ENCODE peak calls at places on chromosomes 2 and 18, in ten cellular contexts. One of them, this sample, is unnamed.

GRCh38 chr2:196435189-196435588 is 204.3 kb upstream of the CCDC150 start:
- DNase-seq in H9: no peak
- DNase-seq in neural crest cell: no peak
- DNase-seq in IMR-90: peak
- DNase-seq in substantia nigra: no peak
- DNase-seq in stimulated activated CD8-positive, alpha-beta memory T cell treated with anti-CD3 and anti-CD28 coated beads, Interleukin-12 subunit alpha, Interleukin-12 subunit beta, amount 100 ng/mL, for 1 hour: no peak
- DNase-seq in Right ventricle myocardium superior: no peak
- DNase-seq in AML-193: no peak
- DNase-seq in endodermal cell: no peak
- DNase-seq in KG1: no peak
- DNase-seq in this sample: no peak

GRCh38 chr2:29808321-29808720 is 113.1 kb downstream of the ALK start:
- DNase-seq in H9: no peak
- DNase-seq in neural crest cell: no peak
- DNase-seq in IMR-90: no peak
- DNase-seq in substantia nigra: no peak
- DNase-seq in stimulated activated CD8-positive, alpha-beta memory T cell treated with anti-CD3 and anti-CD28 coated beads, Interleukin-12 subunit alpha, Interleukin-12 subunit beta, amount 100 ng/mL, for 1 hour: no peak
- DNase-seq in Right ventricle myocardium superior: no peak
- DNase-seq in AML-193: no peak
- DNase-seq in endodermal cell: no peak
- DNase-seq in KG1: no peak
- DNase-seq in this sample: no peak

GRCh38 chr2:127646487-127647241 is 711 bp downstream of the GPR17 start:
- DNase-seq in H9: no peak
- DNase-seq in neural crest cell: no peak
- DNase-seq in IMR-90: no peak
- DNase-seq in substantia nigra: no peak
- DNase-seq in stimulated activated CD8-positive, alpha-beta memory T cell treated with anti-CD3 and anti-CD28 coated beads, Interleukin-12 subunit alpha, Interleukin-12 subunit beta, amount 100 ng/mL, for 1 hour: no peak
- DNase-seq in Right ventricle myocardium superior: peak
- DNase-seq in AML-193: no peak
- DNase-seq in endodermal cell: no peak
- DNase-seq in KG1: no peak
- DNase-seq in this sample: no peak

GRCh38 chr2:49026706-49027105 is 127.6 kb downstream of the FSHR start:
- DNase-seq in H9: no peak
- DNase-seq in neural crest cell: no peak
- DNase-seq in IMR-90: no peak
- DNase-seq in substantia nigra: no peak
- DNase-seq in stimulated activated CD8-positive, alpha-beta memory T cell treated with anti-CD3 and anti-CD28 coated beads, Interleukin-12 subunit alpha, Interleukin-12 subunit beta, amount 100 ng/mL, for 1 hour: no peak
- DNase-seq in Right ventricle myocardium superior: no peak
- DNase-seq in AML-193: no peak
- DNase-seq in endodermal cell: no peak
- DNase-seq in KG1: no peak
- DNase-seq in this sample: no peak

GRCh38 chr2:106098081-106098480 is 96.0 kb downstream of the UXS1 start:
- DNase-seq in H9: no peak
- DNase-seq in neural crest cell: no peak
- DNase-seq in IMR-90: no peak
- DNase-seq in substantia nigra: no peak
- DNase-seq in stimulated activated CD8-positive, alpha-beta memory T cell treated with anti-CD3 and anti-CD28 coated beads, Interleukin-12 subunit alpha, Interleukin-12 subunit beta, amount 100 ng/mL, for 1 hour: no peak
- DNase-seq in Right ventricle myocardium superior: no peak
- DNase-seq in AML-193: no peak
- DNase-seq in endodermal cell: peak
- DNase-seq in KG1: no peak
- DNase-seq in this sample: no peak

GRCh38 chr2:37499113-37499512 is 154.7 kb downstream of the QPCT start:
- DNase-seq in H9: no peak
- DNase-seq in neural crest cell: no peak
- DNase-seq in IMR-90: no peak
- DNase-seq in substantia nigra: no peak
- DNase-seq in stimulated activated CD8-positive, alpha-beta memory T cell treated with anti-CD3 and anti-CD28 coated beads, Interleukin-12 subunit alpha, Interleukin-12 subunit beta, amount 100 ng/mL, for 1 hour: no peak
- DNase-seq in Right ventricle myocardium superior: no peak
- DNase-seq in AML-193: no peak
- DNase-seq in endodermal cell: no peak
- DNase-seq in KG1: no peak
- DNase-seq in this sample: no peak

GRCh38 chr18:21000667-21001066 is 110.9 kb downstream of the ROCK1 start:
- DNase-seq in H9: no peak
- DNase-seq in neural crest cell: no peak
- DNase-seq in IMR-90: peak
- DNase-seq in substantia nigra: no peak
- DNase-seq in stimulated activated CD8-positive, alpha-beta memory T cell treated with anti-CD3 and anti-CD28 coated beads, Interleukin-12 subunit alpha, Interleukin-12 subunit beta, amount 100 ng/mL, for 1 hour: no peak
- DNase-seq in Right ventricle myocardium superior: no peak
- DNase-seq in AML-193: no peak
- DNase-seq in endodermal cell: no peak
- DNase-seq in KG1: no peak
- DNase-seq in this sample: no peak

GRCh38 chr2:156590313-156590712 is 154.1 kb downstream of the GPD2 start:
- DNase-seq in H9: no peak
- DNase-seq in neural crest cell: no peak
- DNase-seq in IMR-90: no peak
- DNase-seq in substantia nigra: no peak
- DNase-seq in stimulated activated CD8-positive, alpha-beta memory T cell treated with anti-CD3 and anti-CD28 coated beads, Interleukin-12 subunit alpha, Interleukin-12 subunit beta, amount 100 ng/mL, for 1 hour: no peak
- DNase-seq in Right ventricle myocardium superior: no peak
- DNase-seq in AML-193: no peak
- DNase-seq in endodermal cell: no peak
- DNase-seq in KG1: no peak
- DNase-seq in this sample: no peak

GRCh38 chr2:121489944-121490585 is 40.6 kb upstream of the RNU4ATAC start:
- DNase-seq in H9: no peak
- DNase-seq in neural crest cell: no peak
- DNase-seq in IMR-90: no peak
- DNase-seq in substantia nigra: no peak
- DNase-seq in stimulated activated CD8-positive, alpha-beta memory T cell treated with anti-CD3 and anti-CD28 coated beads, Interleukin-12 subunit alpha, Interleukin-12 subunit beta, amount 100 ng/mL, for 1 hour: no peak
- DNase-seq in Right ventricle myocardium superior: no peak
- DNase-seq in AML-193: peak
- DNase-seq in endodermal cell: peak
- DNase-seq in KG1: no peak
- DNase-seq in this sample: no peak

GRCh38 chr2:64799592-64800252 is 146.0 kb upstream of the SERTAD2 start:
- DNase-seq in H9: no peak
- DNase-seq in neural crest cell: no peak
- DNase-seq in IMR-90: peak
- DNase-seq in substantia nigra: no peak
- DNase-seq in stimulated activated CD8-positive, alpha-beta memory T cell treated with anti-CD3 and anti-CD28 coated beads, Interleukin-12 subunit alpha, Interleukin-12 subunit beta, amount 100 ng/mL, for 1 hour: no peak
- DNase-seq in Right ventricle myocardium superior: no peak
- DNase-seq in AML-193: no peak
- DNase-seq in endodermal cell: no peak
- DNase-seq in KG1: no peak
- DNase-seq in this sample: no peak

GRCh38 chr2:169933124-169933711 is 106.0 kb downstream of the UBR3 start:
- DNase-seq in H9: no peak
- DNase-seq in neural crest cell: no peak
- DNase-seq in IMR-90: peak
- DNase-seq in substantia nigra: no peak
- DNase-seq in stimulated activated CD8-positive, alpha-beta memory T cell treated with anti-CD3 and anti-CD28 coated beads, Interleukin-12 subunit alpha, Interleukin-12 subunit beta, amount 100 ng/mL, for 1 hour: no peak
- DNase-seq in Right ventricle myocardium superior: no peak
- DNase-seq in AML-193: peak
- DNase-seq in endodermal cell: no peak
- DNase-seq in KG1: no peak
- DNase-seq in this sample: no peak

GRCh38 chr2:219218279-219219112 is at the start of gene ABCB6:
- DNase-seq in H9: peak
- DNase-seq in neural crest cell: peak
- DNase-seq in IMR-90: peak
- DNase-seq in substantia nigra: peak
- DNase-seq in stimulated activated CD8-positive, alpha-beta memory T cell treated with anti-CD3 and anti-CD28 coated beads, Interleukin-12 subunit alpha, Interleukin-12 subunit beta, amount 100 ng/mL, for 1 hour: peak
- DNase-seq in Right ventricle myocardium superior: peak
- DNase-seq in AML-193: no peak
- DNase-seq in endodermal cell: peak
- DNase-seq in KG1: no peak
- DNase-seq in this sample: no peak

GRCh38 chr2:216372761-216373291 is 543 bp upstream of the MARCHF4 start:
- DNase-seq in H9: no peak
- DNase-seq in neural crest cell: no peak
- DNase-seq in IMR-90: peak
- DNase-seq in substantia nigra: no peak
- DNase-seq in stimulated activated CD8-positive, alpha-beta memory T cell treated with anti-CD3 and anti-CD28 coated beads, Interleukin-12 subunit alpha, Interleukin-12 subunit beta, amount 100 ng/mL, for 1 hour: no peak
- DNase-seq in Right ventricle myocardium superior: no peak
- DNase-seq in AML-193: no peak
- DNase-seq in endodermal cell: no peak
- DNase-seq in KG1: no peak
- DNase-seq in this sample: no peak

GRCh38 chr2:96099861-96100798 is 16.2 kb downstream of the ADRA2B start:
- DNase-seq in H9: peak
- DNase-seq in neural crest cell: no peak
- DNase-seq in IMR-90: no peak
- DNase-seq in substantia nigra: no peak
- DNase-seq in stimulated activated CD8-positive, alpha-beta memory T cell treated with anti-CD3 and anti-CD28 coated beads, Interleukin-12 subunit alpha, Interleukin-12 subunit beta, amount 100 ng/mL, for 1 hour: no peak
- DNase-seq in Right ventricle myocardium superior: no peak
- DNase-seq in AML-193: no peak
- DNase-seq in endodermal cell: peak
- DNase-seq in KG1: no peak
- DNase-seq in this sample: no peak

GRCh38 chr2:109236147-109236546 is 107.1 kb downstream of the SH3RF3 start:
- DNase-seq in H9: no peak
- DNase-seq in neural crest cell: no peak
- DNase-seq in IMR-90: no peak
- DNase-seq in substantia nigra: no peak
- DNase-seq in stimulated activated CD8-positive, alpha-beta memory T cell treated with anti-CD3 and anti-CD28 coated beads, Interleukin-12 subunit alpha, Interleukin-12 subunit beta, amount 100 ng/mL, for 1 hour: no peak
- DNase-seq in Right ventricle myocardium superior: no peak
- DNase-seq in AML-193: no peak
- DNase-seq in endodermal cell: no peak
- DNase-seq in KG1: no peak
- DNase-seq in this sample: no peak

GRCh38 chr18:63298393-63299015 is 21.1 kb downstream of the BCL2 start:
- DNase-seq in H9: no peak
- DNase-seq in neural crest cell: no peak
- DNase-seq in IMR-90: no peak
- DNase-seq in substantia nigra: no peak
- DNase-seq in stimulated activated CD8-positive, alpha-beta memory T cell treated with anti-CD3 and anti-CD28 coated beads, Interleukin-12 subunit alpha, Interleukin-12 subunit beta, amount 100 ng/mL, for 1 hour: no peak
- DNase-seq in Right ventricle myocardium superior: no peak
- DNase-seq in AML-193: no peak
- DNase-seq in endodermal cell: no peak
- DNase-seq in KG1: no peak
- DNase-seq in this sample: no peak

GRCh38 chr2:16773080-16773713 is 107.6 kb upstream of the CYRIA start:
- DNase-seq in H9: peak
- DNase-seq in neural crest cell: peak
- DNase-seq in IMR-90: peak
- DNase-seq in substantia nigra: peak
- DNase-seq in stimulated activated CD8-positive, alpha-beta memory T cell treated with anti-CD3 and anti-CD28 coated beads, Interleukin-12 subunit alpha, Interleukin-12 subunit beta, amount 100 ng/mL, for 1 hour: no peak
- DNase-seq in Right ventricle myocardium superior: no peak
- DNase-seq in AML-193: peak
- DNase-seq in endodermal cell: peak
- DNase-seq in KG1: peak
- DNase-seq in this sample: no peak

GRCh38 chr2:173596226-173596625 is 241.6 kb downstream of the CDCA7 start:
- DNase-seq in H9: no peak
- DNase-seq in neural crest cell: no peak
- DNase-seq in IMR-90: peak
- DNase-seq in substantia nigra: no peak
- DNase-seq in stimulated activated CD8-positive, alpha-beta memory T cell treated with anti-CD3 and anti-CD28 coated beads, Interleukin-12 subunit alpha, Interleukin-12 subunit beta, amount 100 ng/mL, for 1 hour: no peak
- DNase-seq in Right ventricle myocardium superior: no peak
- DNase-seq in AML-193: no peak
- DNase-seq in endodermal cell: no peak
- DNase-seq in KG1: no peak
- DNase-seq in this sample: no peak

GRCh38 chr2:43605851-43606250 is 10.0 kb upstream of the THADA start:
- DNase-seq in H9: no peak
- DNase-seq in neural crest cell: no peak
- DNase-seq in IMR-90: peak
- DNase-seq in substantia nigra: no peak
- DNase-seq in stimulated activated CD8-positive, alpha-beta memory T cell treated with anti-CD3 and anti-CD28 coated beads, Interleukin-12 subunit alpha, Interleukin-12 subunit beta, amount 100 ng/mL, for 1 hour: no peak
- DNase-seq in Right ventricle myocardium superior: no peak
- DNase-seq in AML-193: no peak
- DNase-seq in endodermal cell: no peak
- DNase-seq in KG1: no peak
- DNase-seq in this sample: no peak

GRCh38 chr18:9943311-9943710 is 29.5 kb downstream of the VAPA start:
- DNase-seq in H9: no peak
- DNase-seq in neural crest cell: no peak
- DNase-seq in IMR-90: no peak
- DNase-seq in substantia nigra: no peak
- DNase-seq in stimulated activated CD8-positive, alpha-beta memory T cell treated with anti-CD3 and anti-CD28 coated beads, Interleukin-12 subunit alpha, Interleukin-12 subunit beta, amount 100 ng/mL, for 1 hour: no peak
- DNase-seq in Right ventricle myocardium superior: no peak
- DNase-seq in AML-193: no peak
- DNase-seq in endodermal cell: no peak
- DNase-seq in KG1: no peak
- DNase-seq in this sample: no peak

GRCh38 chr2:208370881-208371633 is 35.5 kb upstream of the PTH2R start:
- DNase-seq in H9: no peak
- DNase-seq in neural crest cell: no peak
- DNase-seq in IMR-90: peak
- DNase-seq in substantia nigra: no peak
- DNase-seq in stimulated activated CD8-positive, alpha-beta memory T cell treated with anti-CD3 and anti-CD28 coated beads, Interleukin-12 subunit alpha, Interleukin-12 subunit beta, amount 100 ng/mL, for 1 hour: no peak
- DNase-seq in Right ventricle myocardium superior: no peak
- DNase-seq in AML-193: no peak
- DNase-seq in endodermal cell: no peak
- DNase-seq in KG1: no peak
- DNase-seq in this sample: no peak

GRCh38 chr2:160351978-160352377 is 141.6 kb downstream of the RBMS1 start:
- DNase-seq in H9: no peak
- DNase-seq in neural crest cell: no peak
- DNase-seq in IMR-90: peak
- DNase-seq in substantia nigra: no peak
- DNase-seq in stimulated activated CD8-positive, alpha-beta memory T cell treated with anti-CD3 and anti-CD28 coated beads, Interleukin-12 subunit alpha, Interleukin-12 subunit beta, amount 100 ng/mL, for 1 hour: no peak
- DNase-seq in Right ventricle myocardium superior: no peak
- DNase-seq in AML-193: peak
- DNase-seq in endodermal cell: no peak
- DNase-seq in KG1: no peak
- DNase-seq in this sample: peak

GRCh38 chr2:17470855-17471641 is 47.2 kb downstream of the RAD51AP2 start:
- DNase-seq in H9: peak
- DNase-seq in neural crest cell: no peak
- DNase-seq in IMR-90: peak
- DNase-seq in substantia nigra: no peak
- DNase-seq in stimulated activated CD8-positive, alpha-beta memory T cell treated with anti-CD3 and anti-CD28 coated beads, Interleukin-12 subunit alpha, Interleukin-12 subunit beta, amount 100 ng/mL, for 1 hour: no peak
- DNase-seq in Right ventricle myocardium superior: no peak
- DNase-seq in AML-193: peak
- DNase-seq in endodermal cell: peak
- DNase-seq in KG1: no peak
- DNase-seq in this sample: no peak

GRCh38 chr2:127857494-127857818 is 499 bp downstream of the POLR2D start:
- DNase-seq in H9: no peak
- DNase-seq in neural crest cell: no peak
- DNase-seq in IMR-90: no peak
- DNase-seq in substantia nigra: no peak
- DNase-seq in stimulated activated CD8-positive, alpha-beta memory T cell treated with anti-CD3 and anti-CD28 coated beads, Interleukin-12 subunit alpha, Interleukin-12 subunit beta, amount 100 ng/mL, for 1 hour: no peak
- DNase-seq in Right ventricle myocardium superior: no peak
- DNase-seq in AML-193: no peak
- DNase-seq in endodermal cell: peak
- DNase-seq in KG1: peak
- DNase-seq in this sample: no peak

GRCh38 chr2:12106440-12107080 is 360.1 kb downstream of the LPIN1 start:
- DNase-seq in H9: no peak
- DNase-seq in neural crest cell: no peak
- DNase-seq in IMR-90: peak
- DNase-seq in substantia nigra: no peak
- DNase-seq in stimulated activated CD8-positive, alpha-beta memory T cell treated with anti-CD3 and anti-CD28 coated beads, Interleukin-12 subunit alpha, Interleukin-12 subunit beta, amount 100 ng/mL, for 1 hour: no peak
- DNase-seq in Right ventricle myocardium superior: peak
- DNase-seq in AML-193: peak
- DNase-seq in endodermal cell: no peak
- DNase-seq in KG1: no peak
- DNase-seq in this sample: no peak

GRCh38 chr2:208072250-208072892 is 47.0 kb upstream of the PLEKHM3 start:
- DNase-seq in H9: peak
- DNase-seq in neural crest cell: peak
- DNase-seq in IMR-90: peak
- DNase-seq in substantia nigra: peak
- DNase-seq in stimulated activated CD8-positive, alpha-beta memory T cell treated with anti-CD3 and anti-CD28 coated beads, Interleukin-12 subunit alpha, Interleukin-12 subunit beta, amount 100 ng/mL, for 1 hour: peak
- DNase-seq in Right ventricle myocardium superior: peak
- DNase-seq in AML-193: peak
- DNase-seq in endodermal cell: peak
- DNase-seq in KG1: peak
- DNase-seq in this sample: no peak

GRCh38 chr2:27798476-27798875 is 27.0 kb downstream of the MRPL33 start:
- DNase-seq in H9: no peak
- DNase-seq in neural crest cell: no peak
- DNase-seq in IMR-90: no peak
- DNase-seq in substantia nigra: no peak
- DNase-seq in stimulated activated CD8-positive, alpha-beta memory T cell treated with anti-CD3 and anti-CD28 coated beads, Interleukin-12 subunit alpha, Interleukin-12 subunit beta, amount 100 ng/mL, for 1 hour: no peak
- DNase-seq in Right ventricle myocardium superior: no peak
- DNase-seq in AML-193: no peak
- DNase-seq in endodermal cell: no peak
- DNase-seq in KG1: no peak
- DNase-seq in this sample: no peak

GRCh38 chr2:219116776-219117646 is 43.6 kb downstream of the NHEJ1 start:
- DNase-seq in H9: no peak
- DNase-seq in neural crest cell: no peak
- DNase-seq in IMR-90: no peak
- DNase-seq in substantia nigra: no peak
- DNase-seq in stimulated activated CD8-positive, alpha-beta memory T cell treated with anti-CD3 and anti-CD28 coated beads, Interleukin-12 subunit alpha, Interleukin-12 subunit beta, amount 100 ng/mL, for 1 hour: no peak
- DNase-seq in Right ventricle myocardium superior: no peak
- DNase-seq in AML-193: no peak
- DNase-seq in endodermal cell: no peak
- DNase-seq in KG1: no peak
- DNase-seq in this sample: no peak

This sample was measured in SIG-M5.